ENCODE peak calls at places on chromosomes 2 and 18, in ten cellular contexts. Z is PC-9, Q is neural crest cell, M is neural progenitor cell, K is H9, S is IMR-90, F is HCT116, C is choroid plexus epithelial cell, O is cardiac fibroblast, N is WTC11. G is an unnamed sample.

GRCh38 chr2:62270728-62271127 is 74.8 kb downstream of the B3GNT2 start:
- DNase-seq in K (no peak), Z (no peak), M (no peak), O (peak; percentile 71), N (no peak), Q (no peak), F (no peak), C (peak; percentile 67), S (peak; percentile 11), G (no peak)

GRCh38 chr2:33086400-33087015 is 139.8 kb downstream of the LTBP1 start:
- DNase-seq in N (no peak), C (peak; percentile 55), F (no peak), S (peak; percentile 67), Q (no peak), Z (no peak), K (no peak), O (peak; percentile 90), M (no peak), G (no peak)

GRCh38 chr2:112433932-112434730 is 686 bp upstream of the RGPD8 start:
- DNase-seq in N (peak; percentile 27), O (no peak), M (no peak), S (no peak), Z (no peak), Q (no peak), F (no peak), C (no peak), K (peak; percentile 35), G (peak; percentile 53)

GRCh38 chr2:182733572-182733971 is 17.5 kb downstream of the DNAJC10 start:
- DNase-seq in Z (no peak), F (no peak), O (no peak), Q (no peak), K (no peak), N (no peak), C (no peak), S (no peak), M (no peak), G (no peak)

GRCh38 chr18:27175914-27176313 is 9.2 kb downstream of the CHST9 start:
- DNase-seq in O (no peak), N (no peak), M (peak; percentile 54), C (no peak), S (no peak), K (no peak), Q (no peak), F (no peak), Z (no peak), G (peak; percentile 61)

GRCh38 chr2:164868563-164869419 is 27.2 kb upstream of the COBLL1 start:
- DNase-seq in C (peak; percentile 55), S (no peak), Z (no peak), Q (no peak), N (no peak), M (no peak), K (no peak), O (no peak), F (no peak), G (no peak)

GRCh38 chr2:193469251-193469650 is 1274.5 kb upstream of the TMEFF2 start:
- DNase-seq in O (no peak), N (no peak), S (no peak), Z (no peak), F (no peak), M (no peak), C (no peak), K (no peak), Q (no peak), G (no peak)

GRCh38 chr2:160538559-160539355 is 45.1 kb upstream of the RBMS1 start:
- DNase-seq in N (no peak), M (no peak), Q (no peak), O (no peak), C (no peak), F (no peak), Z (peak; percentile 65), S (peak; percentile 33), K (no peak), G (no peak)

GRCh38 chr2:3612639-3613523 is 18.0 kb downstream of the COLEC11 start:
- DNase-seq in Z (no peak), Q (no peak), N (no peak), C (no peak), F (no peak), O (no peak), S (no peak), K (no peak), M (no peak), G (no peak)

GRCh38 chr2:27323592-27324285 is 842 bp upstream of the MPV17 start:
- DNase-seq in C (no peak), M (no peak), Z (no peak), K (no peak), F (no peak), S (no peak), Q (no peak), N (no peak), O (no peak), G (no peak)

GRCh38 chr2:43484323-43484930 is 111.4 kb downstream of the THADA start:
- DNase-seq in S (peak; percentile 85), Q (no peak), C (peak; percentile 92), F (peak; percentile 73), K (no peak), Z (peak; percentile 78), N (no peak), M (peak; percentile 82), O (peak; percentile 94), G (no peak)

GRCh38 chr2:15507061-15507460 is 54.1 kb downstream of the NBAS start:
- DNase-seq in Z (no peak), S (no peak), C (peak; percentile 33), K (no peak), F (no peak), Q (no peak), O (no peak), M (no peak), N (no peak), G (no peak)

GRCh38 chr2:15506231-15506819 is 54.8 kb downstream of the NBAS start:
- DNase-seq in K (no peak), O (no peak), S (peak; percentile 50), C (peak; percentile 76), M (no peak), Z (no peak), Q (no peak), F (no peak), N (no peak), G (no peak)

GRCh38 chr2:15511686-15512085 is 49.4 kb downstream of the NBAS start:
- DNase-seq in F (no peak), N (no peak), Q (no peak), O (no peak), Z (no peak), S (no peak), C (no peak), M (no peak), K (no peak), G (no peak)

GRCh38 chr2:15510552-15510951 is 50.6 kb downstream of the NBAS start:
- DNase-seq in Z (no peak), S (no peak), O (no peak), K (no peak), C (no peak), N (no peak), F (no peak), M (no peak), Q (no peak), G (no peak)

GRCh38 chr2:15510131-15510530 is 51.0 kb downstream of the NBAS start:
- DNase-seq in M (no peak), S (no peak), F (no peak), Z (no peak), Q (no peak), N (no peak), K (no peak), C (no peak), O (no peak), G (no peak)
- TF ChIP-seq CTCF in M (no peak), S (no peak), F (no peak), Z (no peak), Q (no peak), N (no peak), K (no peak), C (no peak), O (no peak), G (no peak)

DNA sequence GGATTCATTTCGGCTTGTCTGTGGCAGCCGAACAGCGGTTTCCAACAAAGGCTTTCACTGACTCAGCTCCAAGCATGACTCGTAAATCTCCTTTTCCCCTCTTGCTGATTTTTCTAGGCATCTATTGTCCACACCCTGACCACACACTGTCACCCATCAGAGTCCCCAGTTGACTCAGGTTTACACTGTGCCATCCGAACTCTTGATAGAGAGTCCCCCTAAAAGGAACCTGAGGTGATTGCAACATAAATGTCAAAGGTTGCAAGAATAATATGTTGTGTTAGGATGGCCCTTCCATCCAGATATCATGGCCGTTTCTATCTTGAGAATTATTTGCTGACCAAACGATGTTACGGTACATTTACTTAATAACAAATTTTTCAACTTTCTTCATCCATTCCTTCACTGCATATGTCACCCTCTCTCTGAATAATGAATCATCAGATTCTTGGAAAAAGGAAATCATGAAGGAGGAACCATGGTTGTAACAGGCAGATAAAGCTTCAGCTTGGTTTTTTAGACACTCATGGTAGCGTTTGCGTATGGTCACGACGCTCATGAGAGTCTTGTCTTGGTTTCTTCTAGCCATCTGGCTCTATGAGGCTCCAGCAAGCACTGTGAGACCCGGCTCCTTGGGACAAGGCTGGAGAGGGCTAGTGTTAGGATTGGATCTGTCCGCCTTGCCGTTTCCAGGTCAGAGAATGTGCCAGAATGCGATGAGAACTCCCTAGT is 72.1 kb downstream of the NPAS2 start:
- DNase-seq in K (no peak), Q (no peak), M (no peak), Z (peak; percentile 80), S (peak; percentile 67), N (no peak), F (peak; percentile 65), C (peak; percentile 65), O (peak; percentile 57), G (no peak)
- TF ChIP-seq CTCF in K (no peak), Q (no peak), M (no peak), Z (no peak), S (no peak), N (no peak), F (no peak), C (no peak), O (no peak), G (no peak)

DNA sequence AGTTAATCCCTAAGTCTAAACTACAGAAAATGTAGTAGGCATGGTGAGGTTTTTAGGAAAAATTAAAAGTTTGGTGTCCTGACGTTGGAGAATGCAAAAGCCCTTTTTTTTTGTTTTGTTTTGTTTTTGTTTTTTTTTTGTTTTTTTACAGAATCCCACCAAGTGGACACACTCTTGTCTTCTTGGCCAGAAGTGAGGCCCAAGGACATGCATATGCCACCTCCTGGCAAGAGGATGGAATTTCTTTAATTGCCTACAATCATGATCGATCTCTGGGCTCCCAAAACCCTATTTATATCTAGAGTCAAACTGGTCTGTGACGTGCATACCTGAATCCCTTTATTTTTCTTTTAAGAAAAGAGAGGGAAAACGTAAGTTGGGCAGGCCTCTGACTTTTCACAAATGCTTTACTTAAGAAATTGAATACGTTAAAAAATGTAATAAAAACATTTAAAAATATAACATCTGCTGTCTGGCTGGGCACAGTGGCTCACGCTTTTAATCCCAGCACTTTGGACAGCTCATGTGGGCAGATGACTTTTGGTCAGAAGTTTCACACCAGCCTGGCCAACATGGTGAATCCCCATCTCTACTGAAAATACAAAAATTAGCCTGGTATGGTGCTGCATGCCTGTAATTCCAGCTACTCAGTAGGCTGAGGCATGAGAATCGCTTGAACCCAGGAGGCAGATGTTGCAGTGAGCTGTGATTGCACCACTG is 502.7 kb downstream of the CBLN2 start:
- DNase-seq in C (peak; percentile 2), F (no peak), O (no peak), N (no peak), S (no peak), Z (no peak), M (peak; percentile 20), Q (no peak), K (no peak), G (no peak)
- TF ChIP-seq CTCF in C (peak; percentile 30), F (no peak), O (no peak), N (no peak), S (no peak), Z (peak; percentile 23), M (peak; percentile 41), Q (no peak), K (peak; percentile 45), G (peak; percentile 61)

GRCh38 chr2:195664528-195664927 is 7.5 kb downstream of the SLC39A10 start:
- DNase-seq in F (no peak), S (peak; percentile 41), K (no peak), Z (no peak), N (no peak), Q (no peak), O (peak; percentile 26), M (no peak), C (peak; percentile 61), G (no peak)
- TF ChIP-seq CTCF in F (no peak), S (peak; percentile 57), K (peak; percentile 28), Z (peak; percentile 37), N (no peak), Q (peak; percentile 53), O (peak; percentile 17), M (no peak), C (no peak), G (peak; percentile 42)